ENCODE peak calls at places on chromosomes 11 and 22, in six cellular contexts. Y, W, H, C, M and E are unnamed samples. For H3K4me1, the result is how much of the 10 kb centered on the place peaks cover.

GRCh38 chr11:47918882-47919495 is 61.4 kb upstream of the PTPRJ start:
- DNase-seq in Y (no peak), W (no peak), H (peak), C (no peak), M (no peak), E (no peak)

GRCh38 chr22:47047321-47048122 is 285.1 kb downstream of the TBC1D22A start:
- DNase-seq in Y (peak), W (no peak), H (no peak), C (no peak), M (no peak), E (no peak)

GRCh38 chr11:2325123-2325522 is 23.3 kb downstream of the TSPAN32 start:
- DNase-seq in Y (no peak), W (no peak), H (no peak), C (no peak), M (no peak), E (no peak)

GRCh38 chr22:38238519-38239051 is 34.2 kb downstream of the TMEM184B start:
- DNase-seq in Y (no peak), W (no peak), H (no peak), C (no peak), M (no peak), E (peak)

GRCh38 chr11:44316388-44317240 is 6.7 kb upstream of the ALX4 start:
- DNase-seq in Y (no peak), W (no peak), H (no peak), C (no peak), M (no peak), E (no peak)

GRCh38 chr11:27571151-27571840 is 64.7 kb upstream of the LIN7C start:
- DNase-seq in Y (no peak), W (no peak), H (no peak), C (no peak), M (no peak), E (no peak)

GRCh38 chr11:97414801-97415200 is 1025.0 kb downstream of the JRKL start:
- DNase-seq in Y (no peak), W (no peak), H (no peak), C (no peak), M (no peak), E (no peak)

GRCh38 chr11:44870142-44870541 is 80.5 kb downstream of the TP53I11 start:
- DNase-seq in Y (no peak), W (no peak), H (no peak), C (no peak), M (no peak), E (no peak)

GRCh38 chr11:62712413-62712812 is 4.9 kb downstream of the GNG3 start:
- DNase-seq in Y (no peak), W (no peak), H (no peak), C (no peak), M (no peak), E (no peak)

GRCh38 chr22:39661501-39661841 is 90.9 kb downstream of the CACNA1I start:
- DNase-seq in Y (no peak), W (no peak), H (no peak), C (no peak), M (no peak), E (no peak)

GRCh38 chr22:49235463-49236300 is 592.0 kb downstream of the BRD1 start:
- DNase-seq in Y (no peak), W (no peak), H (no peak), C (peak), M (peak), E (no peak)

GRCh38 chr22:46777609-46777970 is 15.1 kb downstream of the TBC1D22A start:
- DNase-seq in Y (no peak), W (no peak), H (no peak), C (peak), M (no peak), E (no peak)

GRCh38 chr11:17479284-17480214 is 2.9 kb upstream of the ABCC8 start:
- DNase-seq in Y (no peak), W (no peak), H (peak), C (peak), M (peak), E (no peak)

GRCh38 chr11:109423114-109423859 is 1.3 kb downstream of the C11orf87 start:
- DNase-seq in Y (no peak), W (no peak), H (no peak), C (no peak), M (no peak), E (peak)

GRCh38 chr11:60222141-60222540 is 20.8 kb downstream of the MS4A4E start:
- DNase-seq in Y (no peak), W (no peak), H (no peak), C (no peak), M (no peak), E (no peak)

GRCh38 chr11:56172256-56172835 is 4.1 kb upstream of the OR5J2 start:
- DNase-seq in Y (no peak), W (no peak), H (no peak), C (peak), M (peak), E (no peak)

GRCh38 chr11:70229737-70230136 is 26.6 kb downstream of the FADD start:
- DNase-seq in Y (peak), W (no peak), H (no peak), C (no peak), M (no peak), E (no peak)

GRCh38 chr11:14230407-14230806 is 128.6 kb downstream of the RRAS2 start:
- DNase-seq in Y (no peak), W (no peak), H (no peak), C (no peak), M (no peak), E (no peak)

GRCh38 chr11:129192150-129192549 is at the start of gene ARHGAP32:
- DNase-seq in Y (no peak), W (no peak), H (no peak), C (no peak), M (peak), E (no peak)

GRCh38 chr11:9277176-9277575 is 12.0 kb upstream of the DENND5A start:
- DNase-seq in Y (no peak), W (no peak), H (no peak), C (no peak), M (no peak), E (no peak)

DNA sequence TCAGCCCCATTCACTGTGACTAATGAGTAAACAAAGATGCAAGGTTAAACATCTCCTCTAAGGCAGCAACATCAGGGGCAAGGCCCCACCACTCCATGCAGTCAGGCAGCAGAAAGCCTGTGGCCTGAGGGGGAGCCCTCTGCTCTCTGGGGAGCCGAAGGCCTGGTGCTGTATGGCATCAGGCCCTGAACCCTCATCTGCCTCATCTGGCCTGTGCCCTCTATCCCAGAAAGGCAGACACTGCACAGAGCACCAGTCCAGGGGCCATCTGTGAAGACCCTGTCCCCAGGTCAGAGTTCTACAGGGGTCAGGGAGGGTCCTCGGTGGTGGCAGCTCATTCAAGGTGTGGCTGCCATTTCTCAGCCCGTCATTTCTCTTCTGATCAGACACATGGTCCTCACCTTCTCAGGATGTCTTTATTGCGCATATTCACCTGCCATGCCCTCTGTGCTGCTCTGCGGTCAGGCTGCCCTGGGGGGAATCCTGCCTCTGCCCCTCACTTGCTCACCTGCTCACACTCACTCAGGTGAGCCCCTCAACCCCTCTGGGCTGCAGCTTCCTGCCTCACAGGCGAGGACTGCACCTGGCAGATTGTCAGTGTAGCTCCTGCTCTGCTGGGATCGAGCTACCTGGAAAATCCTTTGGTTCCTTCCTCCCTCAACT is 103.1 kb upstream of the PITPNB start:
- DNase-seq in Y (peak), W (no peak), H (no peak), C (no peak), M (peak), E (no peak)
- H3K4me1 ChIP-seq in Y (under half), W (under half), H (under half), C (under half), M (under half), E (under half)

GRCh38 chr11:11010624-11011127 is 152.8 kb upstream of the ZBED5 start:
- DNase-seq in Y (no peak), W (peak), H (peak), C (peak), M (peak), E (no peak)
- TF ChIP-seq CTCF in Y (peak), W (peak), H (peak), C (no peak), M (no peak), E (no peak)

DNA sequence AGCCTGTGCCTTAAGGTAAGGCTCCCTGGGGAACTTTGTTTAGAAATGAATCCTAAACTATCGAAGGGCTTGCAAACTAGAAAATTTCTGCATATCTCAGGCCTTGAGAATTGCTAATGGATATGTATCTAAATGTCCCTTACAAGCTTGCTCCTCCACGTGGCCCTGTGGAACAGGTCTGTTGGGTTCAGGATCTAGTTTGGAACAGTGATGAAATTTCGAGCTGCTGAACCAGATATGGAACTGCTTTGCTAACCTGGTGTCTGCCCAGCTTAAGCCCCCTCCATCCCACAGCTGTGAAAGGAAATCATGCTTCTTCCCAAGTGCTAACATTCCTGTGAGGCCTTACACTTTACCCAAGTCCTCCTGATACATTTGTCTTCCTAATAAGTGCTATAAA is 11.6 kb downstream of the SREBF2 start:
- DNase-seq in Y (no peak), W (no peak), H (no peak), C (no peak), M (no peak), E (peak)
- H3K4me3 ChIP-seq in Y (no peak), W (no peak), H (no peak), C (no peak), M (no peak), E (no peak)

GRCh38 chr11:11968511-11969280 is 39.7 kb downstream of the DKK3 start:
- DNase-seq in Y (no peak), W (no peak), H (no peak), C (no peak), M (no peak), E (no peak)

GRCh38 chr11:11967669-11968510 is 40.5 kb downstream of the DKK3 start:
- DNase-seq in Y (peak), W (no peak), H (no peak), C (no peak), M (no peak), E (no peak)

GRCh38 chr11:11972148-11972547 is 36.3 kb downstream of the DKK3 start:
- DNase-seq in Y (no peak), W (no peak), H (no peak), C (no peak), M (no peak), E (no peak)

GRCh38 chr11:11970556-11970955 is 37.9 kb downstream of the DKK3 start:
- DNase-seq in Y (no peak), W (no peak), H (no peak), C (no peak), M (no peak), E (no peak)

DNA sequence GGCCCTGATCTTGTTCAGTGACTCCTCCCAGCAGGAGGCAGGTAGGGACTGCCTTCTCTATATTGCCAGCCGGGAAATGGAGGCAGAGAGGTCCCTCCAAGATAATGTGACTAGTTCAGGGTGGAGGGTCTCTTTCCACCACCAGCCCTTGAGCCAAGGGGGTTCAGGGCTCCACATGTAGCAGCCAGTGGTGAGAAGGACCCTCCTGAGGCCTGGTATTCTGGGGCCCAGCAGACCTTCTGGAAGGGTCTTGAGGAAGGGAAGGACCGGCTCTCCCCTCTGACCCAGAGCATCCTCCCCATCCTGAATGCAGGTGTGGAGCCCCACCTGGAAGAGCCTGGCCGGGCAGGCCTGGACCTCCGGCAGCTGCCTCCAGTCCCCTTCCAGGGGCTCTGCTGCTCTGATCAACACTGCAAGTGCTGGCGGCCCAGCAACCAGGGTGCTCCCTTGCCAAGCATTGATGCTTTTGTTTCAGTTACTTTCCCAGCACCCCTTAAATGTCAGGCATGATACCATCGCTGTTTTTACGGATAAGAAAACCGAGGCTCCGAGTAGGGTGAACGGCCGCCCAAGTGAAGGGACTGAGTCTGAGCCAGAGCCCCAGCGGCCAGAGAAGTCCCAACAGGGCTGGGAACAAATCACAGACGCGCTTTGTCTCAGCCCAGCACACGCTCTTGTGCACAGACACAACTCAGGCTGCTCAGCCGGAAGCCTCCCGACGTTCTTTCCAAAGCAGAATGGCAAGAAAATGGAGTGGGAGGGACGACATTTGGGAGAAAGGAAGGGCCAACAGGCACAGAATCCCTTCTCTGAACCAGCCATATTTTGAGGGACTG is 38.8 kb downstream of the DKK3 start:
- DNase-seq in Y (no peak), W (no peak), H (no peak), C (no peak), M (no peak), E (no peak)
- H3K4me1 ChIP-seq in Y (under half), W (under half), H (under half), C (under half), M (under half), E (under half)